ENCODE peak calls at places on chromosomes 6 and 20, in four cellular contexts. Q is upper lobe of left lung; F is MV-4-11; W is central memory CD4-positive, alpha-beta T cell. L is an unnamed sample.

GRCh38 chr6:5201271-5201670 is 59.5 kb downstream of the LYRM4 start:
- DNase-seq in F (no peak), Q (no peak), W (no peak), L (no peak)

GRCh38 chr6:93165850-93166249 is 253.5 kb downstream of the EPHA7 start:
- DNase-seq in Q (peak; percentile 40), F (no peak), W (no peak), L (no peak)

GRCh38 chr20:33443006-33443511 is 504 bp downstream of the SNTA1 start:
- DNase-seq in F (no peak), Q (no peak), W (no peak), L (no peak)

GRCh38 chr20:6886065-6886729 is 118.7 kb downstream of the BMP2 start:
- DNase-seq in Q (no peak), W (no peak), F (no peak), L (no peak)

GRCh38 chr6:157587127-157587729 is 206.2 kb downstream of the ZDHHC14 start:
- DNase-seq in W (no peak), Q (no peak), F (no peak), L (no peak)

GRCh38 chr6:64221776-64222175 is 586.2 kb downstream of the PHF3 start:
- DNase-seq in F (no peak), W (no peak), Q (no peak), L (no peak)

GRCh38 chr20:36827541-36828279 is 48.2 kb upstream of the TLDC2 start:
- DNase-seq in Q (no peak), F (peak; percentile 25), W (no peak), L (no peak)

GRCh38 chr6:5584072-5584471 is 322.8 kb downstream of the FARS2 start:
- DNase-seq in Q (no peak), W (no peak), F (no peak), L (peak; percentile 20)

GRCh38 chr6:37878150-37878710 is 58.7 kb downstream of the ZFAND3 start:
- DNase-seq in W (no peak), F (peak; percentile 65), Q (no peak), L (no peak)

GRCh38 chr6:5142915-5143314 is 57.8 kb downstream of the PPP1R3G start:
- DNase-seq in Q (no peak), F (peak; percentile 96), W (no peak), L (no peak)

GRCh38 chr6:118333772-118334171 is 214.3 kb upstream of the PLN start:
- DNase-seq in W (no peak), F (no peak), Q (no peak), L (no peak)